ENCODE peak calls at places on chromosome 19, in four cellular contexts. Q is psoas muscle; W is stimulated activated CD4-positive, alpha-beta T cell treated with anti-CD3 and anti-CD28 coated beads, Interleukin-2, amount 100 ng/mL, for 48 hours; D is Right ventricle myocardium superior. P is an unnamed sample.

GRCh38 chr19:5762608-5763217 is 21.8 kb downstream of the PRR22 start:
- DNase-seq in D (no peak), Q (no peak), W (no peak), P (no peak)

GRCh38 chr19:50702158-50702869 is 17.3 kb downstream of the SHANK1 start:
- DNase-seq in W (no peak), Q (no peak), D (no peak), P (no peak)

GRCh38 chr19:6276447-6276846 is 3.3 kb downstream of the MLLT1 start:
- DNase-seq in W (no peak), D (peak; percentile 68), Q (peak; percentile 75), P (peak; percentile 59)

GRCh38 chr19:33202546-33203507 is 8.7 kb downstream of the LRP3 start:
- DNase-seq in D (no peak), W (no peak), Q (no peak), P (no peak)

GRCh38 chr19:21586341-21587116 is 81.1 kb downstream of the ZNF429 start:
- DNase-seq in W (no peak), D (peak; percentile 55), Q (peak; percentile 18), P (peak; percentile 64)

GRCh38 chr19:45900661-45901431 is 1.6 kb downstream of the MYPOP start:
- DNase-seq in W (no peak), Q (no peak), D (no peak), P (no peak)

GRCh38 chr19:47106819-47107200 is 6.8 kb downstream of the ZC3H4 start:
- DNase-seq in D (no peak), Q (no peak), W (no peak), P (no peak)

GRCh38 chr19:17829855-17830566 is 8.7 kb upstream of the INSL3 start:
- DNase-seq in W (no peak), D (no peak), Q (no peak), P (no peak)

GRCh38 chr19:53772943-53773342 is 51.2 kb downstream of the NLRP12 start:
- DNase-seq in W (peak; percentile 47), Q (no peak), D (no peak), P (no peak)

GRCh38 chr19:18723871-18724377 is 40.4 kb downstream of the CRTC1 start:
- DNase-seq in D (no peak), Q (no peak), W (no peak), P (no peak)

GRCh38 chr19:16882146-16882545 is 6.7 kb upstream of the F2RL3 start:
- DNase-seq in Q (no peak), D (no peak), W (no peak), P (no peak)

GRCh38 chr19:21765151-21765550 is 2.2 kb downstream of the ZNF100 start:
- DNase-seq in W (no peak), D (no peak), Q (no peak), P (no peak)

GRCh38 chr19:12985049-12985776 is 10.1 kb upstream of the NFIX start:
- DNase-seq in Q (peak; percentile 84), W (no peak), D (peak; percentile 77), P (peak; percentile 73)

GRCh38 chr19:47351545-47351944 is 2.4 kb downstream of the DHX34 start:
- DNase-seq in W (no peak), Q (no peak), D (no peak), P (no peak)

GRCh38 chr19:16605552-16605951 is 22.5 kb downstream of the MED26 start:
- DNase-seq in D (peak; percentile 65), Q (no peak), W (no peak), P (peak; percentile 70)

GRCh38 chr19:56119585-56119978 is 1.5 kb downstream of the ZNF787 start:
- DNase-seq in Q (peak; percentile 63), D (no peak), W (no peak), P (no peak)

GRCh38 chr19:51366050-51366998 is at the start of gene ETFB:
- DNase-seq in W (peak; percentile 93), D (peak; percentile 99), Q (peak; percentile 98), P (peak; percentile 98)

GRCh38 chr19:45874620-45874966 is 10.5 kb downstream of the FOXA3 start:
- DNase-seq in W (no peak), D (no peak), Q (no peak), P (no peak)

GRCh38 chr19:44845612-44846454 is at the start of gene NECTIN2:
- DNase-seq in Q (peak; percentile 100), W (peak; percentile 98), D (peak; percentile 100), P (peak; percentile 100)

GRCh38 chr19:50890422-50891252 is 17.4 kb downstream of the KLK2 start:
- DNase-seq in Q (no peak), D (no peak), W (no peak), P (no peak)

GRCh38 chr19:12660980-12661379 is 5.6 kb downstream of the MAN2B1 start:
- DNase-seq in Q (no peak), D (no peak), W (no peak), P (no peak)

GRCh38 chr19:3881272-3882040 is 971 bp downstream of the ATCAY start:
- DNase-seq in Q (no peak), D (no peak), W (no peak), P (no peak)

GRCh38 chr19:4066682-4067395 is at the start of gene ZBTB7A:
- DNase-seq in W (peak; percentile 50), D (peak; percentile 93), Q (peak; percentile 86), P (peak; percentile 91)

GRCh38 chr19:47573076-47574026 is at the start of gene ZNF541:
- DNase-seq in W (peak; percentile 60), Q (peak; percentile 72), D (peak; percentile 81), P (peak; percentile 78)

GRCh38 chr19:3867971-3868769 is 668 bp downstream of the ZFR2 start:
- DNase-seq in D (no peak), Q (no peak), W (no peak), P (no peak)

GRCh38 chr19:3367572-3368440 is 1.4 kb downstream of the NFIC start:
- DNase-seq in W (no peak), D (no peak), Q (peak; percentile 46), P (peak; percentile 50)

GRCh38 chr19:46495789-46496099 is at the start of gene PNMA8B:
- DNase-seq in Q (peak; percentile 69), W (no peak), D (peak; percentile 82), P (peak; percentile 85)

GRCh38 chr19:39941615-39942507 is 7.4 kb upstream of the FCGBP start:
- DNase-seq in W (peak; percentile 23), D (no peak), Q (no peak), P (no peak)